ENCODE peak calls at places on chromosomes 4 and X, in six cellular contexts. One of them, this sample, is unnamed.

GRCh38 chr4:107843394-107843793 is 18.7 kb downstream of the SGMS2 start:
- DNase-seq in activated T-cell treated with anti-CD3 and anti-CD28 coated beads, Interleukin-2, amount 50 U/mL, for 24 hours: no peak
- DNase-seq in HTR-8/SVneo: no peak
- DNase-seq in GM10248: no peak
- DNase-seq in erythroblast: no peak
- DNase-seq in AG20443: no peak
- DNase-seq in this sample: no peak

GRCh38 chrX:107565916-107566602 is 62.3 kb upstream of the PRPS1 start:
- DNase-seq in activated T-cell treated with anti-CD3 and anti-CD28 coated beads, Interleukin-2, amount 50 U/mL, for 24 hours: no peak
- DNase-seq in HTR-8/SVneo: peak; percentile 37
- DNase-seq in GM10248: no peak
- DNase-seq in erythroblast: no peak
- DNase-seq in AG20443: peak; percentile 47
- DNase-seq in this sample: no peak

GRCh38 chr4:159141193-159141592 is 38.3 kb downstream of the RAPGEF2 start:
- DNase-seq in activated T-cell treated with anti-CD3 and anti-CD28 coated beads, Interleukin-2, amount 50 U/mL, for 24 hours: no peak
- DNase-seq in HTR-8/SVneo: no peak
- DNase-seq in GM10248: no peak
- DNase-seq in erythroblast: no peak
- DNase-seq in AG20443: no peak
- DNase-seq in this sample: no peak

GRCh38 chrX:36334508-36335015 is 415.0 kb downstream of the CFAP47 start:
- DNase-seq in activated T-cell treated with anti-CD3 and anti-CD28 coated beads, Interleukin-2, amount 50 U/mL, for 24 hours: no peak
- DNase-seq in HTR-8/SVneo: no peak
- DNase-seq in GM10248: no peak
- DNase-seq in erythroblast: no peak
- DNase-seq in AG20443: no peak
- DNase-seq in this sample: no peak

GRCh38 chr4:160180206-160180605 is 1077.3 kb downstream of the RAPGEF2 start:
- DNase-seq in activated T-cell treated with anti-CD3 and anti-CD28 coated beads, Interleukin-2, amount 50 U/mL, for 24 hours: no peak
- DNase-seq in HTR-8/SVneo: peak; percentile 44
- DNase-seq in GM10248: no peak
- DNase-seq in erythroblast: no peak
- DNase-seq in AG20443: no peak
- DNase-seq in this sample: no peak

GRCh38 chr4:153643406-153644016 is 40.6 kb upstream of the TLR2 start:
- DNase-seq in activated T-cell treated with anti-CD3 and anti-CD28 coated beads, Interleukin-2, amount 50 U/mL, for 24 hours: no peak
- DNase-seq in HTR-8/SVneo: peak; percentile 73
- DNase-seq in GM10248: peak; percentile 74
- DNase-seq in erythroblast: peak; percentile 55
- DNase-seq in AG20443: peak; percentile 33
- DNase-seq in this sample: no peak

GRCh38 chrX:110051559-110051958 is 48.6 kb downstream of the TMEM164 start:
- DNase-seq in activated T-cell treated with anti-CD3 and anti-CD28 coated beads, Interleukin-2, amount 50 U/mL, for 24 hours: no peak
- DNase-seq in HTR-8/SVneo: no peak
- DNase-seq in GM10248: no peak
- DNase-seq in erythroblast: no peak
- DNase-seq in AG20443: no peak
- DNase-seq in this sample: no peak

GRCh38 chrX:23403849-23404248 is 69.2 kb downstream of the PTCHD1 start:
- DNase-seq in activated T-cell treated with anti-CD3 and anti-CD28 coated beads, Interleukin-2, amount 50 U/mL, for 24 hours: no peak
- DNase-seq in HTR-8/SVneo: peak; percentile 10
- DNase-seq in GM10248: no peak
- DNase-seq in erythroblast: no peak
- DNase-seq in AG20443: no peak
- DNase-seq in this sample: no peak

GRCh38 chr4:70158576-70158975 is 4.5 kb downstream of the PRR27 start:
- DNase-seq in activated T-cell treated with anti-CD3 and anti-CD28 coated beads, Interleukin-2, amount 50 U/mL, for 24 hours: no peak
- DNase-seq in HTR-8/SVneo: no peak
- DNase-seq in GM10248: no peak
- DNase-seq in erythroblast: no peak
- DNase-seq in AG20443: no peak
- DNase-seq in this sample: no peak

GRCh38 chrX:40152706-40153334 is 55.1 kb upstream of the BCOR start:
- DNase-seq in activated T-cell treated with anti-CD3 and anti-CD28 coated beads, Interleukin-2, amount 50 U/mL, for 24 hours: peak; percentile 43
- DNase-seq in HTR-8/SVneo: no peak
- DNase-seq in GM10248: peak; percentile 35
- DNase-seq in erythroblast: no peak
- DNase-seq in AG20443: peak; percentile 60
- DNase-seq in this sample: no peak

GRCh38 chr4:169315530-169316306 is 45.0 kb upstream of the SH3RF1 start:
- DNase-seq in activated T-cell treated with anti-CD3 and anti-CD28 coated beads, Interleukin-2, amount 50 U/mL, for 24 hours: no peak
- DNase-seq in HTR-8/SVneo: no peak
- DNase-seq in GM10248: no peak
- DNase-seq in erythroblast: peak; percentile 6
- DNase-seq in AG20443: peak; percentile 27
- DNase-seq in this sample: no peak

GRCh38 chr4:98293089-98293887 is 32.1 kb downstream of the RAP1GDS1 start:
- DNase-seq in activated T-cell treated with anti-CD3 and anti-CD28 coated beads, Interleukin-2, amount 50 U/mL, for 24 hours: no peak
- DNase-seq in HTR-8/SVneo: no peak
- DNase-seq in GM10248: no peak
- DNase-seq in erythroblast: no peak
- DNase-seq in AG20443: no peak
- DNase-seq in this sample: no peak

GRCh38 chr4:168694669-168695068 is 197.8 kb downstream of the PALLD start:
- DNase-seq in activated T-cell treated with anti-CD3 and anti-CD28 coated beads, Interleukin-2, amount 50 U/mL, for 24 hours: no peak
- DNase-seq in HTR-8/SVneo: no peak
- DNase-seq in GM10248: no peak
- DNase-seq in erythroblast: no peak
- DNase-seq in AG20443: no peak
- DNase-seq in this sample: no peak

GRCh38 chr4:174933083-174933482 is 14.9 kb downstream of the ADAM29 start:
- DNase-seq in activated T-cell treated with anti-CD3 and anti-CD28 coated beads, Interleukin-2, amount 50 U/mL, for 24 hours: no peak
- DNase-seq in HTR-8/SVneo: no peak
- DNase-seq in GM10248: no peak
- DNase-seq in erythroblast: no peak
- DNase-seq in AG20443: no peak
- DNase-seq in this sample: no peak

GRCh38 chr4:86218721-86219481 is 141.0 kb downstream of the MAPK10 start:
- DNase-seq in activated T-cell treated with anti-CD3 and anti-CD28 coated beads, Interleukin-2, amount 50 U/mL, for 24 hours: no peak
- DNase-seq in HTR-8/SVneo: no peak
- DNase-seq in GM10248: no peak
- DNase-seq in erythroblast: no peak
- DNase-seq in AG20443: no peak
- DNase-seq in this sample: no peak

GRCh38 chrX:19017271-19017670 is 33.4 kb upstream of the PHKA2 start:
- DNase-seq in activated T-cell treated with anti-CD3 and anti-CD28 coated beads, Interleukin-2, amount 50 U/mL, for 24 hours: no peak
- DNase-seq in HTR-8/SVneo: peak; percentile 19
- DNase-seq in GM10248: peak; percentile 36
- DNase-seq in erythroblast: peak; percentile 1
- DNase-seq in AG20443: peak; percentile 16
- DNase-seq in this sample: no peak

GRCh38 chr4:167906851-167907250 is 185.5 kb upstream of the ANXA10 start:
- DNase-seq in activated T-cell treated with anti-CD3 and anti-CD28 coated beads, Interleukin-2, amount 50 U/mL, for 24 hours: no peak
- DNase-seq in HTR-8/SVneo: no peak
- DNase-seq in GM10248: no peak
- DNase-seq in erythroblast: no peak
- DNase-seq in AG20443: no peak
- DNase-seq in this sample: no peak

GRCh38 chr4:185119927-185120630 is 23.0 kb upstream of the SLC25A4 start:
- DNase-seq in activated T-cell treated with anti-CD3 and anti-CD28 coated beads, Interleukin-2, amount 50 U/mL, for 24 hours: no peak
- DNase-seq in HTR-8/SVneo: no peak
- DNase-seq in GM10248: no peak
- DNase-seq in erythroblast: peak; percentile 9
- DNase-seq in AG20443: no peak
- DNase-seq in this sample: no peak

GRCh38 chrX:53621418-53621986 is 65.0 kb downstream of the HUWE1 start:
- DNase-seq in activated T-cell treated with anti-CD3 and anti-CD28 coated beads, Interleukin-2, amount 50 U/mL, for 24 hours: no peak
- DNase-seq in HTR-8/SVneo: no peak
- DNase-seq in GM10248: no peak
- DNase-seq in erythroblast: no peak
- DNase-seq in AG20443: no peak
- DNase-seq in this sample: no peak

GRCh38 chr4:181933471-181933870 is 309.7 kb upstream of the TENM3 start:
- DNase-seq in activated T-cell treated with anti-CD3 and anti-CD28 coated beads, Interleukin-2, amount 50 U/mL, for 24 hours: no peak
- DNase-seq in HTR-8/SVneo: no peak
- DNase-seq in GM10248: no peak
- DNase-seq in erythroblast: no peak
- DNase-seq in AG20443: no peak
- DNase-seq in this sample: no peak